ENCODE peak calls at places on chromosomes 2 and 18, in seven cellular contexts. One of them, this sample, is unnamed.
A peak's percentile ranks its signal among the peaks of the same experiment; 100 is the strongest.

GRCh38 chr2:241666627-241667400 is 19.8 kb downstream of the DTYMK start:
- DNase-seq in neural progenitor cell: peak; percentile 67
- DNase-seq in osteocyte: no peak
- DNase-seq in adrenal gland: peak; percentile 79
- DNase-seq in tibial artery: no peak
- DNase-seq in heart left ventricle: no peak
- DNase-seq in MM.1S: no peak
- DNase-seq in this sample: no peak

GRCh38 chr18:71887509-71887908 is 656.6 kb downstream of the CBLN2 start:
- DNase-seq in MM.1S: no peak
- DNase-seq in tibial artery: no peak
- DNase-seq in heart left ventricle: no peak
- DNase-seq in adrenal gland: no peak
- DNase-seq in neural progenitor cell: no peak
- DNase-seq in osteocyte: no peak
- DNase-seq in this sample: no peak

GRCh38 chr2:173028671-173029070 is 47.0 kb upstream of the MAP3K20 start:
- DNase-seq in neural progenitor cell: no peak
- DNase-seq in MM.1S: no peak
- DNase-seq in heart left ventricle: no peak
- DNase-seq in osteocyte: no peak
- DNase-seq in tibial artery: no peak
- DNase-seq in adrenal gland: no peak
- DNase-seq in this sample: no peak

GRCh38 chr18:44701227-44701626 is 20.5 kb downstream of the SETBP1 start:
- DNase-seq in tibial artery: no peak
- DNase-seq in adrenal gland: no peak
- DNase-seq in MM.1S: no peak
- DNase-seq in osteocyte: no peak
- DNase-seq in neural progenitor cell: no peak
- DNase-seq in heart left ventricle: peak; percentile 39
- DNase-seq in this sample: no peak

GRCh38 chr2:5546176-5546575 is 146.0 kb upstream of the SOX11 start:
- DNase-seq in osteocyte: no peak
- DNase-seq in MM.1S: no peak
- DNase-seq in neural progenitor cell: no peak
- DNase-seq in tibial artery: no peak
- DNase-seq in adrenal gland: no peak
- DNase-seq in heart left ventricle: no peak
- DNase-seq in this sample: no peak

GRCh38 chr2:101277111-101277510 is 24.4 kb downstream of the CNOT11 start:
- DNase-seq in osteocyte: no peak
- DNase-seq in adrenal gland: no peak
- DNase-seq in heart left ventricle: no peak
- DNase-seq in tibial artery: no peak
- DNase-seq in neural progenitor cell: no peak
- DNase-seq in MM.1S: no peak
- DNase-seq in this sample: no peak

GRCh38 chr2:10844083-10844482 is 31.5 kb upstream of the PDIA6 start:
- DNase-seq in adrenal gland: peak; percentile 92
- DNase-seq in MM.1S: no peak
- DNase-seq in neural progenitor cell: peak; percentile 80
- DNase-seq in tibial artery: peak; percentile 84
- DNase-seq in osteocyte: no peak
- DNase-seq in heart left ventricle: peak; percentile 94
- DNase-seq in this sample: no peak

GRCh38 chr2:70829916-70830315 is 5.7 kb downstream of the CD207 start:
- DNase-seq in adrenal gland: no peak
- DNase-seq in tibial artery: no peak
- DNase-seq in neural progenitor cell: no peak
- DNase-seq in osteocyte: no peak
- DNase-seq in heart left ventricle: no peak
- DNase-seq in MM.1S: no peak
- DNase-seq in this sample: no peak

GRCh38 chr2:149651229-149651628 is 63.7 kb upstream of the MMADHC start:
- DNase-seq in osteocyte: no peak
- DNase-seq in MM.1S: no peak
- DNase-seq in tibial artery: no peak
- DNase-seq in neural progenitor cell: no peak
- DNase-seq in heart left ventricle: no peak
- DNase-seq in adrenal gland: no peak
- DNase-seq in this sample: no peak

GRCh38 chr2:177296047-177296446 is 31.5 kb upstream of the NFE2L2 start:
- DNase-seq in osteocyte: no peak
- DNase-seq in tibial artery: no peak
- DNase-seq in neural progenitor cell: no peak
- DNase-seq in adrenal gland: no peak
- DNase-seq in MM.1S: peak; percentile 52
- DNase-seq in heart left ventricle: no peak
- DNase-seq in this sample: no peak

GRCh38 chr18:10381951-10382350 is 72.5 kb upstream of the APCDD1 start:
- DNase-seq in neural progenitor cell: no peak
- DNase-seq in tibial artery: no peak
- DNase-seq in adrenal gland: no peak
- DNase-seq in MM.1S: no peak
- DNase-seq in osteocyte: no peak
- DNase-seq in heart left ventricle: no peak
- DNase-seq in this sample: no peak

GRCh38 chr2:38376346-38376682 is 759 bp downstream of the ATL2 start:
- DNase-seq in osteocyte: peak; percentile 88
- DNase-seq in neural progenitor cell: no peak
- DNase-seq in heart left ventricle: no peak
- DNase-seq in MM.1S: peak; percentile 69
- DNase-seq in adrenal gland: peak; percentile 82
- DNase-seq in tibial artery: peak; percentile 71
- DNase-seq in this sample: peak; percentile 24

GRCh38 chr2:240131941-240132650 is 4.0 kb downstream of the COPS9 start:
- DNase-seq in osteocyte: no peak
- DNase-seq in tibial artery: peak; percentile 50
- DNase-seq in MM.1S: no peak
- DNase-seq in heart left ventricle: no peak
- DNase-seq in neural progenitor cell: peak; percentile 33
- DNase-seq in adrenal gland: peak; percentile 42
- DNase-seq in this sample: no peak
- TF ChIP-seq CTCF in osteocyte: peak; percentile 9
- TF ChIP-seq CTCF in tibial artery: no peak
- TF ChIP-seq CTCF in MM.1S: no peak
- TF ChIP-seq CTCF in heart left ventricle: no peak
- TF ChIP-seq CTCF in neural progenitor cell: peak; percentile 23
- TF ChIP-seq CTCF in adrenal gland: no peak
- TF ChIP-seq CTCF in this sample: no peak

GRCh38 chr18:68734311-68734710 is 19.4 kb upstream of the TMX3 start:
- DNase-seq in neural progenitor cell: no peak
- DNase-seq in adrenal gland: no peak
- DNase-seq in heart left ventricle: no peak
- DNase-seq in MM.1S: no peak
- DNase-seq in tibial artery: no peak
- DNase-seq in osteocyte: no peak
- DNase-seq in this sample: no peak

GRCh38 chr18:68738572-68738971 is 23.7 kb upstream of the TMX3 start:
- DNase-seq in heart left ventricle: no peak
- DNase-seq in MM.1S: no peak
- DNase-seq in neural progenitor cell: no peak
- DNase-seq in adrenal gland: no peak
- DNase-seq in osteocyte: no peak
- DNase-seq in tibial artery: no peak
- DNase-seq in this sample: no peak

GRCh38 chr18:68733693-68734092 is 18.8 kb upstream of the TMX3 start:
- DNase-seq in osteocyte: no peak
- DNase-seq in neural progenitor cell: no peak
- DNase-seq in tibial artery: no peak
- DNase-seq in MM.1S: no peak
- DNase-seq in adrenal gland: no peak
- DNase-seq in heart left ventricle: no peak
- DNase-seq in this sample: no peak

GRCh38 chr18:68740966-68741365 is 26.1 kb upstream of the TMX3 start:
- DNase-seq in MM.1S: no peak
- DNase-seq in tibial artery: no peak
- DNase-seq in osteocyte: no peak
- DNase-seq in adrenal gland: no peak
- DNase-seq in heart left ventricle: no peak
- DNase-seq in neural progenitor cell: no peak
- DNase-seq in this sample: no peak

DNA sequence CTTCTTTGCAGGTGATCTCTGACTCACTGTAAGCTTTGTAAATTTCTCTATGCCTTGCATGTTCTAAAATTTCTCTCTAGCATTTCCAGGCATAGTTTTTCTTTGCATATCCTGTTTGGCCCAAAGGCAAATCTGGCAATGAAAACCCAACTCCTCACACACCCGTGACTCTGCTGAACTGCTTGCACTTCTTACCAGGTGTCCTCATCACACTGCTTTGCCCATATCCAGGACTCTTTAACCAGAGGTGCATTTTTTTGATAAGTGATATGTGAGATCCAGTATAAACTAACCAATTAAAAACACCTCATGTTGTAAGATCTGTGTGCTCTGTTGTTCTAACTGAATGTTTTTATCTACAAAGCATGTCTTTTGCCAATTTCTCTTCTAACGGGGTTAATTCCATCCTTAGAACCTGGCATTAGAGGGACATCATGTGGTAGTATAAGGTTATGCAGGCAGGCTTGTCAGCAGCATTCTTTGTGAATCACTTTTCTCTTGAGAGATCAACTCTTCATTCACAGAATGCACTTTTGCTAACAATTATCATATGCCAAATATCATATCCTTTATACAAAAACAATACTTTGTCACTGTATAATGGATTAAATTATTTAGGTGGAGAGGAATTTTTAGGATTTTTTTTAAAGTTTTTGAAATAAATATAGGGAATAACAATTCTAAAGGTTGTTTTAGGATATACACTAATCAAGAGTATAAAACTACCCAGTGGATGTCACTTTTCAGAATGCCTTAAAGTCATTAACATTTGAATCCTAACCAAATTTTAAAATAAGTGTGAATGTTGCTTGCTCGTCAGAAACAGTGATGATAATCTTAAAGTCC is 20.8 kb upstream of the TMX3 start:
- DNase-seq in neural progenitor cell: peak; percentile 52
- DNase-seq in osteocyte: no peak
- DNase-seq in tibial artery: no peak
- DNase-seq in MM.1S: peak; percentile 47
- DNase-seq in adrenal gland: no peak
- DNase-seq in heart left ventricle: no peak
- DNase-seq in this sample: no peak
- TF ChIP-seq CTCF in neural progenitor cell: peak; percentile 77
- TF ChIP-seq CTCF in osteocyte: peak; percentile 81
- TF ChIP-seq CTCF in tibial artery: peak; percentile 62
- TF ChIP-seq CTCF in MM.1S: peak; percentile 73
- TF ChIP-seq CTCF in adrenal gland: peak; percentile 78
- TF ChIP-seq CTCF in heart left ventricle: peak; percentile 61
- TF ChIP-seq CTCF in this sample: no peak

DNA sequence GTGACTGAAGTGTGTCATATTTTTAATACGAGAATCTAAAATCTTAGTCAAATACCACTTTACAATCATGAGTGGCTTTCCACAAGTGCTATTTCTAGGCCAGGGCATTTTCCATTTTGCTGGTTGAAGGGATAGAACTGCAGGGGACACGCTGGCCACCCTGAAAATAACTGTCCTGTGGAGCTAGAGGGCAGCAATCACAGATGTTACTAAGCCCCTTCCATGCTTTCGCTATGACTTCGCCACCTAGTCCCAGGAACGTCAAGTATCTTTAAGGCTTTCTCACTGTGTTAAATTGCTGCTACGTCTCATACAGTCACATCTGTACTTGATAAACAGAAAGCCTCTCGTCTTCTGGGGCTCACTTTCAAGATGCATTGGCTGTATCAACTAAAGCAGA is 171.8 kb downstream of the CDH2 start:
- DNase-seq in neural progenitor cell: peak; percentile 11
- DNase-seq in tibial artery: no peak
- DNase-seq in adrenal gland: no peak
- DNase-seq in osteocyte: no peak
- DNase-seq in MM.1S: no peak
- DNase-seq in heart left ventricle: no peak
- DNase-seq in this sample: no peak
- TF ChIP-seq CTCF in neural progenitor cell: peak; percentile 26
- TF ChIP-seq CTCF in tibial artery: no peak
- TF ChIP-seq CTCF in adrenal gland: no peak
- TF ChIP-seq CTCF in osteocyte: no peak
- TF ChIP-seq CTCF in MM.1S: no peak
- TF ChIP-seq CTCF in heart left ventricle: no peak
- TF ChIP-seq CTCF in this sample: no peak

DNA sequence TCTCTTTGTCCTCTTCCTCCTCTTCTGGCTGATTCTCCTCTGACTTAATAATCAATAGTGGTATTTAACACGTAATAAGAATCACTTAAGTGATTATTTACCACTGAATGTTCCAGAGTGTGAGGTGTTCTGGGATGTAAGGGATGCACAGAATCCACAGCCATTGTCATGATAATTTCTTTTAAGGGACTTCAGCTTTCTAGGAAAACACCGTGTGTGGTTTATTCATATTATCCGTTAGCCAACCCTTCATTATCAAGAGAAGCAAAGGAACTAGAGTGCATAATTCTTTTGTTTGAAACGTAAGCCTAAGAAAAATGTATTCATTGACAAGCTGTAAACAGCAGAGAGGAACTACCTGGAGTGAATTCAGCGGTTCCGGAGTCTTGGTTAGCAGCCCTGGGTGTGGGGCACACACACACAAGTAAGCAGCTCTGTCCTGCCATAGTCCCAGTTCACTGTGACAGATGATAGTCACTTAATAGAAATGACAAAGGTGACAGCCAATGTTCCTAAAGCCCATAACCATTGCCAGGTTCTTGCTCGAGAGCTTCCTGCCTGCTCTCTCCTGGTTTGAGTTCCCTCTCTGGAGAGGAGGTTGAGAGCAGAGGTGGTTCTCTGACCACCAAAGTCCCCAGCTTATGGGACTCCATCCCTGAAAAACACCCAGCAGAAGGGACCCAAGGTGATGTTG is 101.9 kb downstream of the ACOXL start:
- DNase-seq in neural progenitor cell: no peak
- DNase-seq in adrenal gland: no peak
- DNase-seq in heart left ventricle: no peak
- DNase-seq in MM.1S: no peak
- DNase-seq in tibial artery: no peak
- DNase-seq in osteocyte: no peak
- DNase-seq in this sample: no peak
- TF ChIP-seq CTCF in neural progenitor cell: no peak
- TF ChIP-seq CTCF in adrenal gland: no peak
- TF ChIP-seq CTCF in heart left ventricle: no peak
- TF ChIP-seq CTCF in MM.1S: no peak
- TF ChIP-seq CTCF in tibial artery: no peak
- TF ChIP-seq CTCF in osteocyte: no peak
- TF ChIP-seq CTCF in this sample: no peak

This sample was measured in omental fat pad.